ENCODE peak calls at places on chromosomes 2 and 18, in six cellular contexts. One of them, this sample, is unnamed.

GRCh38 chr2:9830685-9831410 is 12.4 kb upstream of the TAF1B start:
- DNase-seq in GM12892: no peak
- DNase-seq in endothelial cell of umbilical vein: no peak
- DNase-seq in body of pancreas: peak; percentile 51
- DNase-seq in heart left ventricle: no peak
- DNase-seq in H54: no peak
- DNase-seq in this sample: no peak

GRCh38 chr2:40213071-40213470 is 238.8 kb downstream of the SLC8A1 start:
- DNase-seq in GM12892: no peak
- DNase-seq in endothelial cell of umbilical vein: peak; percentile 22
- DNase-seq in body of pancreas: no peak
- DNase-seq in heart left ventricle: no peak
- DNase-seq in H54: no peak
- DNase-seq in this sample: no peak

GRCh38 chr2:11863103-11863502 is 116.7 kb downstream of the LPIN1 start:
- DNase-seq in GM12892: no peak
- DNase-seq in endothelial cell of umbilical vein: no peak
- DNase-seq in body of pancreas: no peak
- DNase-seq in heart left ventricle: no peak
- DNase-seq in H54: no peak
- DNase-seq in this sample: no peak

GRCh38 chr2:208556954-208557601 is 150.5 kb downstream of the PTH2R start:
- DNase-seq in GM12892: no peak
- DNase-seq in endothelial cell of umbilical vein: no peak
- DNase-seq in body of pancreas: no peak
- DNase-seq in heart left ventricle: no peak
- DNase-seq in H54: no peak
- DNase-seq in this sample: no peak

GRCh38 chr2:26725516-26725810 is 32.9 kb downstream of the KCNK3 start:
- DNase-seq in GM12892: no peak
- DNase-seq in endothelial cell of umbilical vein: no peak
- DNase-seq in body of pancreas: peak; percentile 78
- DNase-seq in heart left ventricle: no peak
- DNase-seq in H54: no peak
- DNase-seq in this sample: no peak

GRCh38 chr2:155308367-155309009 is 610.0 kb downstream of the KCNJ3 start:
- DNase-seq in GM12892: no peak
- DNase-seq in endothelial cell of umbilical vein: no peak
- DNase-seq in body of pancreas: no peak
- DNase-seq in heart left ventricle: no peak
- DNase-seq in H54: no peak
- DNase-seq in this sample: no peak

GRCh38 chr2:230713331-230714121 is 884 bp downstream of the CAB39 start:
- DNase-seq in GM12892: peak; percentile 22
- DNase-seq in endothelial cell of umbilical vein: peak; percentile 11
- DNase-seq in body of pancreas: peak; percentile 68
- DNase-seq in heart left ventricle: peak; percentile 77
- DNase-seq in H54: peak; percentile 42
- DNase-seq in this sample: no peak

GRCh38 chr2:101823347-101823791 is 125.9 kb downstream of the MAP4K4 start:
- DNase-seq in GM12892: no peak
- DNase-seq in endothelial cell of umbilical vein: peak; percentile 79
- DNase-seq in body of pancreas: peak; percentile 78
- DNase-seq in heart left ventricle: no peak
- DNase-seq in H54: no peak
- DNase-seq in this sample: peak; percentile 72

GRCh38 chr18:78925193-78925540 is 54.5 kb upstream of the SALL3 start:
- DNase-seq in GM12892: no peak
- DNase-seq in endothelial cell of umbilical vein: no peak
- DNase-seq in body of pancreas: no peak
- DNase-seq in heart left ventricle: no peak
- DNase-seq in H54: no peak
- DNase-seq in this sample: no peak

GRCh38 chr2:125681576-125681975 is 974.4 kb upstream of the GYPC start:
- DNase-seq in GM12892: no peak
- DNase-seq in endothelial cell of umbilical vein: no peak
- DNase-seq in body of pancreas: no peak
- DNase-seq in heart left ventricle: no peak
- DNase-seq in H54: no peak
- DNase-seq in this sample: no peak

GRCh38 chr2:235054919-235055318 is 103.1 kb downstream of the SH3BP4 start:
- DNase-seq in GM12892: no peak
- DNase-seq in endothelial cell of umbilical vein: no peak
- DNase-seq in body of pancreas: no peak
- DNase-seq in heart left ventricle: no peak
- DNase-seq in H54: no peak
- DNase-seq in this sample: no peak

GRCh38 chr2:195984951-195985726 is 83.5 kb downstream of the DNAH7 start:
- DNase-seq in GM12892: no peak
- DNase-seq in endothelial cell of umbilical vein: peak; percentile 49
- DNase-seq in body of pancreas: no peak
- DNase-seq in heart left ventricle: no peak
- DNase-seq in H54: no peak
- DNase-seq in this sample: no peak

GRCh38 chr2:122868626-122869275 is 1113.3 kb downstream of the TSN start:
- DNase-seq in GM12892: no peak
- DNase-seq in endothelial cell of umbilical vein: no peak
- DNase-seq in body of pancreas: no peak
- DNase-seq in heart left ventricle: no peak
- DNase-seq in H54: no peak
- DNase-seq in this sample: no peak

GRCh38 chr2:152251811-152252210 is 76.2 kb upstream of the STAM2 start:
- DNase-seq in GM12892: no peak
- DNase-seq in endothelial cell of umbilical vein: no peak
- DNase-seq in body of pancreas: no peak
- DNase-seq in heart left ventricle: no peak
- DNase-seq in H54: no peak
- DNase-seq in this sample: no peak

GRCh38 chr2:9178905-9179571 is 27.6 kb upstream of the ASAP2 start:
- DNase-seq in GM12892: no peak
- DNase-seq in endothelial cell of umbilical vein: peak; percentile 84
- DNase-seq in body of pancreas: peak; percentile 51
- DNase-seq in heart left ventricle: no peak
- DNase-seq in H54: peak; percentile 38
- DNase-seq in this sample: no peak

GRCh38 chr2:147547425-147547824 is 297.4 kb upstream of the ACVR2A start:
- DNase-seq in GM12892: no peak
- DNase-seq in endothelial cell of umbilical vein: no peak
- DNase-seq in body of pancreas: no peak
- DNase-seq in heart left ventricle: no peak
- DNase-seq in H54: no peak
- DNase-seq in this sample: no peak

GRCh38 chr2:212135739-212136138 is 402.9 kb downstream of the ERBB4 start:
- DNase-seq in GM12892: no peak
- DNase-seq in endothelial cell of umbilical vein: peak; percentile 49
- DNase-seq in body of pancreas: no peak
- DNase-seq in heart left ventricle: no peak
- DNase-seq in H54: no peak
- DNase-seq in this sample: no peak

GRCh38 chr2:110126086-110126773 is 10.6 kb upstream of the MALL start:
- DNase-seq in GM12892: no peak
- DNase-seq in endothelial cell of umbilical vein: no peak
- DNase-seq in body of pancreas: no peak
- DNase-seq in heart left ventricle: no peak
- DNase-seq in H54: no peak
- DNase-seq in this sample: no peak

GRCh38 chr2:239429473-239430350 is 28.9 kb upstream of the HDAC4 start:
- DNase-seq in GM12892: no peak
- DNase-seq in endothelial cell of umbilical vein: no peak
- DNase-seq in body of pancreas: no peak
- DNase-seq in heart left ventricle: no peak
- DNase-seq in H54: no peak
- DNase-seq in this sample: no peak

GRCh38 chr2:27296466-27296865 is 11.8 kb downstream of the UCN start:
- DNase-seq in GM12892: no peak
- DNase-seq in endothelial cell of umbilical vein: no peak
- DNase-seq in body of pancreas: no peak
- DNase-seq in heart left ventricle: no peak
- DNase-seq in H54: no peak
- DNase-seq in this sample: no peak

GRCh38 chr2:239694487-239694886 is 293.7 kb upstream of the HDAC4 start:
- DNase-seq in GM12892: no peak
- DNase-seq in endothelial cell of umbilical vein: no peak
- DNase-seq in body of pancreas: no peak
- DNase-seq in heart left ventricle: no peak
- DNase-seq in H54: no peak
- DNase-seq in this sample: no peak

GRCh38 chr2:107772380-107772779 is 54.3 kb upstream of the RGPD4 start:
- DNase-seq in GM12892: no peak
- DNase-seq in endothelial cell of umbilical vein: no peak
- DNase-seq in body of pancreas: no peak
- DNase-seq in heart left ventricle: no peak
- DNase-seq in H54: no peak
- DNase-seq in this sample: no peak

GRCh38 chr18:12606592-12607315 is 51.2 kb downstream of the SPIRE1 start:
- DNase-seq in GM12892: no peak
- DNase-seq in endothelial cell of umbilical vein: peak; percentile 90
- DNase-seq in body of pancreas: no peak
- DNase-seq in heart left ventricle: no peak
- DNase-seq in H54: no peak
- DNase-seq in this sample: no peak

GRCh38 chr2:96527052-96527964 is 9.2 kb upstream of the ARID5A start:
- DNase-seq in GM12892: peak; percentile 79
- DNase-seq in endothelial cell of umbilical vein: peak; percentile 58
- DNase-seq in body of pancreas: no peak
- DNase-seq in heart left ventricle: no peak
- DNase-seq in H54: no peak
- DNase-seq in this sample: peak; percentile 75

GRCh38 chr2:224085246-224085645 is 46.2 kb upstream of the SERPINE2 start:
- DNase-seq in GM12892: no peak
- DNase-seq in endothelial cell of umbilical vein: no peak
- DNase-seq in body of pancreas: no peak
- DNase-seq in heart left ventricle: no peak
- DNase-seq in H54: peak; percentile 40
- DNase-seq in this sample: no peak

GRCh38 chr2:79860233-79861058 is 347.6 kb downstream of the CTNNA2 start:
- DNase-seq in GM12892: no peak
- DNase-seq in endothelial cell of umbilical vein: no peak
- DNase-seq in body of pancreas: peak; percentile 17
- DNase-seq in heart left ventricle: no peak
- DNase-seq in H54: peak; percentile 17
- DNase-seq in this sample: no peak

GRCh38 chr2:188766086-188766856 is 207.9 kb upstream of the COL3A1 start:
- DNase-seq in GM12892: no peak
- DNase-seq in endothelial cell of umbilical vein: no peak
- DNase-seq in body of pancreas: no peak
- DNase-seq in heart left ventricle: no peak
- DNase-seq in H54: no peak
- DNase-seq in this sample: no peak

GRCh38 chr2:204539010-204539385 is 6.3 kb upstream of the PARD3B start:
- DNase-seq in GM12892: no peak
- DNase-seq in endothelial cell of umbilical vein: no peak
- DNase-seq in body of pancreas: no peak
- DNase-seq in heart left ventricle: no peak
- DNase-seq in H54: no peak
- DNase-seq in this sample: no peak
- TF ChIP-seq POLR2A in GM12892: no peak
- TF ChIP-seq POLR2A in endothelial cell of umbilical vein: peak; percentile 72
- TF ChIP-seq POLR2A in body of pancreas: no peak
- TF ChIP-seq POLR2A in heart left ventricle: no peak
- TF ChIP-seq POLR2A in H54: no peak
- TF ChIP-seq POLR2A in this sample: no peak

DNA sequence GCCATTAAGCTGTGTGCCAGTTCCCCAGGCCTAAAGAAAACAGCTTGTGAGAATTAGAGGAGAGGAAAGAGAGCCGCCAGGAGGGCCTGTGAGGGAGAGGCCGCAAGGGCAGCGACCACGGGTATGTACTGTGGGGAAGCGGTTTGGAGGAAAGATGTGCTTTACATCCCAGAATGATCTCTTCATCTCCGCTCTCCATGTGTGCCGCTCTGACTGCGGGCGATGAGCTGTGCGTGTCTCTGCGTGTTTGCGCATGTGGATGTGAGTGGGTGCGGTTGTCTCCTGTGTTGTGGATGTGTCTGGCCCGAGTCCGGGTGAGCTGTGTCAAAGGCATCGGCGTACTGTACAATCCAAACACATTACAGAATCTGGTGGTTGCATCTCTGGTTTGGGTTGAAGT is 83.0 kb downstream of the DYSF start:
- DNase-seq in GM12892: no peak
- DNase-seq in endothelial cell of umbilical vein: no peak
- DNase-seq in body of pancreas: no peak
- DNase-seq in heart left ventricle: no peak
- DNase-seq in H54: no peak
- DNase-seq in this sample: no peak
- TF ChIP-seq POLR2A in GM12892: no peak
- TF ChIP-seq POLR2A in endothelial cell of umbilical vein: no peak
- TF ChIP-seq POLR2A in body of pancreas: no peak
- TF ChIP-seq POLR2A in heart left ventricle: no peak
- TF ChIP-seq POLR2A in H54: no peak
- TF ChIP-seq POLR2A in this sample: no peak

GRCh38 chr18:80034068-80034851 is at the start of gene RBFA:
- DNase-seq in GM12892: peak; percentile 92
- DNase-seq in endothelial cell of umbilical vein: peak; percentile 99
- DNase-seq in body of pancreas: peak; percentile 100
- DNase-seq in heart left ventricle: peak; percentile 100
- DNase-seq in H54: peak; percentile 52
- DNase-seq in this sample: peak; percentile 96
- TF ChIP-seq POLR2A in GM12892: peak; percentile 84
- TF ChIP-seq POLR2A in endothelial cell of umbilical vein: peak; percentile 85
- TF ChIP-seq POLR2A in body of pancreas: peak; percentile 72
- TF ChIP-seq POLR2A in heart left ventricle: peak; percentile 81
- TF ChIP-seq POLR2A in H54: peak; percentile 60
- TF ChIP-seq POLR2A in this sample: peak; percentile 41

GRCh38 chr18:4250141-4250540 is 205.0 kb downstream of the DLGAP1 start:
- DNase-seq in GM12892: no peak
- DNase-seq in endothelial cell of umbilical vein: no peak
- DNase-seq in body of pancreas: no peak
- DNase-seq in heart left ventricle: no peak
- DNase-seq in H54: no peak
- DNase-seq in this sample: no peak

GRCh38 chr18:4256786-4257417 is 198.2 kb downstream of the DLGAP1 start:
- DNase-seq in GM12892: no peak
- DNase-seq in endothelial cell of umbilical vein: no peak
- DNase-seq in body of pancreas: no peak
- DNase-seq in heart left ventricle: no peak
- DNase-seq in H54: no peak
- DNase-seq in this sample: no peak

GRCh38 chr18:4254840-4255239 is 200.3 kb downstream of the DLGAP1 start:
- DNase-seq in GM12892: no peak
- DNase-seq in endothelial cell of umbilical vein: no peak
- DNase-seq in body of pancreas: no peak
- DNase-seq in heart left ventricle: no peak
- DNase-seq in H54: no peak
- DNase-seq in this sample: no peak

GRCh38 chr18:4251873-4252272 is 203.2 kb downstream of the DLGAP1 start:
- DNase-seq in GM12892: no peak
- DNase-seq in endothelial cell of umbilical vein: no peak
- DNase-seq in body of pancreas: no peak
- DNase-seq in heart left ventricle: no peak
- DNase-seq in H54: no peak
- DNase-seq in this sample: no peak

DNA sequence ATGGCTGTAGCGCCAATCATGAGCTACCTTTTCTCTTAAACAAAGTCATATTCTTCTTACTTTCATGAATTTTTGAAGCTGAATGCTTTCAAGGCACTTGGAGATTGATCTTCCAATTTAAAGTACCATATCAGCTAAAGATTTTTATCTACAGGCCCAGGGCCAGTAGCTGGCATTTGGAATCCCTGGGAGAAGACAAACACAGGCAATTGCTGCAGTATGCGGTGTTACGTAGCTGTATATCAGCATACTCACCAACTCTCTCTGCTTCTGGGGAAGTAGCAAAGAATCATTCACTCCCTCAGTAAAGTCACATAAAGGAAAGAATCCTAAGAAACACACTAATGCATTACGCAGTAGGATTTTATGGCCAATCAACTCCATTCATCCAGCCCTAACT is 202.3 kb downstream of the DLGAP1 start:
- DNase-seq in GM12892: no peak
- DNase-seq in endothelial cell of umbilical vein: no peak
- DNase-seq in body of pancreas: no peak
- DNase-seq in heart left ventricle: no peak
- DNase-seq in H54: no peak
- DNase-seq in this sample: no peak
- TF ChIP-seq POLR2A in GM12892: no peak
- TF ChIP-seq POLR2A in endothelial cell of umbilical vein: no peak
- TF ChIP-seq POLR2A in body of pancreas: no peak
- TF ChIP-seq POLR2A in heart left ventricle: no peak
- TF ChIP-seq POLR2A in H54: no peak
- TF ChIP-seq POLR2A in this sample: no peak

This sample was measured in H1.